ENCODE peak calls at places on chromosomes 6 and 20, in four cellular contexts. J, K, Q and Z are unnamed samples.

GRCh38 chr6:133623621-133624020 is 265.3 kb upstream of the TCF21 start:
- DNase-seq in J (no peak), K (no peak), Q (no peak), Z (no peak)

GRCh38 chr6:31621991-31622390 is 1.5 kb downstream of the PRRC2A start:
- DNase-seq in J (no peak), K (no peak), Q (no peak), Z (no peak)

GRCh38 chr20:13231031-13231752 is 10.1 kb downstream of the ISM1 start:
- DNase-seq in J (no peak), K (no peak), Q (peak), Z (no peak)

GRCh38 chr6:146859795-146860495 is 261.2 kb downstream of the ADGB start:
- DNase-seq in J (no peak), K (no peak), Q (no peak), Z (no peak)

GRCh38 chr6:56004421-56004820 is 129.0 kb upstream of the BMP5 start:
- DNase-seq in J (no peak), K (no peak), Q (no peak), Z (no peak)

GRCh38 chr20:667351-668034 is 8.1 kb downstream of the SCRT2 start:
- DNase-seq in J (peak), K (peak), Q (peak), Z (peak)

GRCh38 chr6:10951675-10952282 is 64.9 kb downstream of the SYCP2L start:
- DNase-seq in J (peak), K (peak), Q (peak), Z (no peak)

GRCh38 chr20:11585752-11586352 is 331.8 kb upstream of the BTBD3 start:
- DNase-seq in J (peak), K (no peak), Q (peak), Z (no peak)

GRCh38 chr6:168415149-168415992 is 25.6 kb upstream of the SMOC2 start:
- DNase-seq in J (no peak), K (no peak), Q (no peak), Z (no peak)

DNA sequence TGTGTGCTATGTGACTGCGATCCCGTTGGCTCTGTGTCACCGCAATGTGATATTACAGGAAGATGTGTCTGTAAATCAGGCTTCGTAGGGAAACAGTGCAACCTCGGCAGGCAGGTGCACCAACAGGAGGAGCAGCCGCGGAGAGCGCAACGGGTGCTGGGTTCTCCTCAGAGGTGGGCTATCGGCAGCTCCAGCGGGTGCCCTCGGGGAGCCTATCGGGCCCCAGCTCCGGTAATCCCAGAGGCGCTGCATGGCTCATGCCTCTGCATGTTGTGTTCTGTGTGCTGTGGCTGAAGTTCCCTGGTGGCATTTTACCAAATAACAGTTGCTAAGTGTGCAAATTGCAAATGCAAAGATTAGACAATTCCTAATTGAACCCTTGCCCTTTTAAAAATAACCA is 409.9 kb downstream of the LAMA2 start:
- DNase-seq in J (no peak), K (no peak), Q (no peak), Z (no peak)
- TF ChIP-seq NR3C1 in J (no peak), K (no peak), Q (no peak), Z (no peak)

GRCh38 chr6:47479156-47479541 is 1.6 kb downstream of the CD2AP start:
- DNase-seq in J (no peak), K (peak), Q (no peak), Z (no peak)

GRCh38 chr6:47476794-47477496 is 644 bp upstream of the CD2AP start:
- DNase-seq in J (peak), K (peak), Q (no peak), Z (no peak)

GRCh38 chr6:47479874-47480273 is 2.3 kb downstream of the CD2AP start:
- DNase-seq in J (no peak), K (no peak), Q (no peak), Z (no peak)

GRCh38 chr6:47477497-47478232 is at the start of gene CD2AP:
- DNase-seq in J (peak), K (peak), Q (peak), Z (peak)

GRCh38 chr6:47478233-47479155 is 905 bp downstream of the CD2AP start:
- DNase-seq in J (peak), K (peak), Q (peak), Z (no peak)
- TF ChIP-seq NR3C1 in J (no peak), K (no peak), Q (no peak), Z (no peak)

GRCh38 chr20:49894073-49894470 is 21.3 kb downstream of the SPATA2 start:
- DNase-seq in J (no peak), K (no peak), Q (no peak), Z (no peak)
- TF ChIP-seq NR3C1 in J (no peak), K (no peak), Q (no peak), Z (no peak)

DNA sequence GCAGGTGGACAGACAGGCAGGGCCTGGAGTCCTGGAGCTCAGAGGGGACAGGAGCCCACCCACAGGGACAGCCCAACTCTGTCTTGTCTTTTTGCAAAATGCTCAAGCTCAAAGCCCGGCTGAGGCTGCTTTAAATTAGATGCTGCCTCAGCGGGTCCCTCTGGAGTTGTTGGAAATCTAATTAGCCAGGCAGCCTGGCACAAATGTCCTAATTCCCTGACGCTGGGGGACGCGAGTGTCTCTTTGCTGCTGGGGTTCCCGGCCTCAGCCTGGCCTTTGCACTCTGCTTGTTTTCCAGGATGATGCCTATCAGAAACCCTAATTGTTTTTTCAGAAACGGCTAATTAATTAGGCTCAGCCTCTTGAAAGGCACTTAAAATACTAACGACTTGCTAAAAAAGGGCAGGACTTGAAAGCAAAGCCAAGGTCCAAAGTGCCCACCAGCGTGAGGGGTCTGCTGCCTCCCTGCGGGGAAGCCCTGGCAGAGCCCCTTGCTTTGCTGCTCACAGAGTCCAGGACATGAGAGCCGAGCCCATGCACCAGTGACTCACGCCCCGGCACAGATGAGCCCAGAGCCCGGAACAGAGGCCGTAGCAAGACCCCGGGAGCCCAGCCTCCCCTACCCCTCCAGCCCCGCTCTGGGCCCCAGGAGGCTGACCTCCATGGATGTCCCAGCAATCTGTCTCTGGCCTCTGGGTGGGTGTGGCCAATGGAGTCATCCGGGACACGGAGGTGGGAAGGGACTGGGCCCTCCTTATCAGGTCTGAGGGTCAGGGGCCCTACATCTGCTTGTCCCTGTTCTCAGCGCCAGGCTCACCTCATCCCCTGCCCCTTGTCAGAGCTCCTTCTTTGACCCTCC is 46.0 kb upstream of the BHLHE23 start:
- DNase-seq in J (no peak), K (peak), Q (no peak), Z (peak)
- TF ChIP-seq NR3C1 in J (no peak), K (no peak), Q (no peak), Z (no peak)

DNA sequence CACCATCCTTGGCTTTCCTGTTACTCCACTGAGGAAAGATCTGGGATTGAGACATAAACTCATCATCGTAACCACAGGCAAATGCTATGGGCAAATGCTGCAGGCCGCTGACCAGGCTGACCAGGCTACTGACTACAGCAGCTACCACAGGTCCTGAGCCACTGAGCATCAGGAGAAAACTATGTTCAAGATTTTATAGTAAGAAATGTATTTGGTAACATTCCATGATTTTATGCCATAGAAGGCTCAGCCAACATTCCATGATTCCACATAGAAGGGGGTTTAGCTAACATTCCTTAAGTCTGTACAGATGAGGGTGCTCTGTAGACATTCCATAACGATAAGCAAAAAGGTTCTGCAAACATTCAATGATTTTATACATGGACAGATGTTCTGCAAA is 16.1 kb upstream of the B4GALT5 start:
- DNase-seq in J (no peak), K (no peak), Q (no peak), Z (no peak)
- TF ChIP-seq NR3C1 in J (no peak), K (no peak), Q (no peak), Z (no peak)

DNA sequence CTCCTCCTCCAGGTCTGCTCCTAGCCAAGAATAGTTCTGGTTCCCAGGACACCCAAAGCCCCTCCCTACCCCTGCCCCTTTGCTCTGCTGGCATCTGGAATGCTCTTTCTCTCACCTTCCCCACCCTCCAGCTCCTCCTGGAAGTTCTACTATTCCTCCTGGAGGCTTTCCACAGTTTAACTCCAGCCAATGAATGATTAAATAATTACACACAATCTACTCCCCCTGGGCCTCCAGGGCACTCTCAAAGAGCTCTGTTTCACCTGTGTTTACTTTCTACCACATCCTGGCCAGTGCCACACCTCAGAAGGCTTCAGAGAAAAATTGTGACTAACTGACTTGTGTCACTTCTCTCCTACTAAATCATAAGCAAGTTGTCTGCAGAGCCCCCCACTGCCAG is 36.2 kb downstream of the GCM1 start:
- DNase-seq in J (peak), K (no peak), Q (peak), Z (no peak)
- TF ChIP-seq NR3C1 in J (no peak), K (no peak), Q (no peak), Z (no peak)

GRCh38 chr20:22701679-22702308 is 117.4 kb upstream of the FOXA2 start:
- DNase-seq in J (no peak), K (no peak), Q (no peak), Z (no peak)
- TF ChIP-seq NR3C1 in J (no peak), K (no peak), Q (no peak), Z (no peak)